ENCODE peak calls at places on chromosomes 11 and 22, in ten cellular contexts. A is HCT116, X is spleen, S is transverse colon, P is Panc1, Q is vagina, Z is H1, U is GM23338, I is HepG2, N is endothelial cell of umbilical vein. K is an unnamed sample.

GRCh38 chr11:62688481-62688880 is 849 bp downstream of the LRRN4CL start:
- DNase-seq in S (no peak), I (no peak), Z (no peak), P (no peak), N (no peak), A (no peak), X (no peak), U (no peak), Q (no peak), K (no peak)

GRCh38 chr22:19871023-19871844 is 16.6 kb upstream of the GNB1L start:
- DNase-seq in Q (no peak), A (no peak), X (peak; percentile 59), P (no peak), S (no peak), N (no peak), I (no peak), U (no peak), Z (peak; percentile 40), K (no peak)

GRCh38 chr11:115607621-115608191 is 103.5 kb upstream of the CADM1 start:
- DNase-seq in I (no peak), Z (no peak), U (no peak), Q (no peak), N (no peak), P (no peak), S (no peak), X (no peak), A (no peak), K (no peak)

GRCh38 chr11:4065601-4066377 is 28.8 kb upstream of the RRM1 start:
- DNase-seq in I (no peak), A (no peak), U (peak; percentile 56), X (no peak), Q (no peak), N (no peak), Z (no peak), P (no peak), S (no peak), K (no peak)

GRCh38 chr11:115712296-115712695 is 208.1 kb upstream of the CADM1 start:
- DNase-seq in N (no peak), A (no peak), Z (no peak), X (no peak), Q (no peak), S (no peak), U (no peak), I (no peak), P (no peak), K (no peak)

GRCh38 chr11:115182282-115182952 is 321.8 kb downstream of the CADM1 start:
- DNase-seq in Z (no peak), N (no peak), I (no peak), Q (no peak), S (no peak), A (no peak), X (no peak), P (no peak), U (no peak), K (no peak)

GRCh38 chr11:116963813-116964212 is 126.4 kb upstream of the APOA1 start:
- DNase-seq in I (no peak), Z (no peak), P (no peak), Q (no peak), X (no peak), U (no peak), S (no peak), N (no peak), A (no peak), K (no peak)

GRCh38 chr11:131815631-131816030 is 445.2 kb downstream of the NTM start:
- DNase-seq in P (no peak), I (no peak), N (no peak), Q (no peak), U (peak; percentile 39), X (no peak), A (no peak), Z (no peak), S (no peak), K (no peak)

GRCh38 chr11:116948375-116948774 is 111.0 kb upstream of the APOA1 start:
- DNase-seq in X (no peak), U (no peak), S (peak; percentile 34), P (no peak), I (no peak), Z (no peak), A (peak; percentile 42), N (no peak), Q (no peak), K (no peak)

GRCh38 chr22:19992921-19993355 is 23.7 kb downstream of the ARVCF start:
- DNase-seq in Z (no peak), S (no peak), X (peak; percentile 44), U (no peak), A (no peak), Q (no peak), I (no peak), P (no peak), N (no peak), K (no peak)

GRCh38 chr11:46697303-46697702 is 3.1 kb downstream of the ARHGAP1 start:
- DNase-seq in P (no peak), S (no peak), U (no peak), N (no peak), I (no peak), X (no peak), A (no peak), Q (no peak), Z (no peak), K (no peak)

GRCh38 chr11:8227156-8228152 is 36.2 kb downstream of the LMO1 start:
- DNase-seq in Q (no peak), A (no peak), X (no peak), U (no peak), I (no peak), S (no peak), Z (no peak), N (no peak), P (no peak), K (no peak)

GRCh38 chr22:48342732-48343131 is 1484.9 kb downstream of the BRD1 start:
- DNase-seq in U (no peak), P (no peak), A (no peak), X (peak; percentile 38), N (no peak), Z (no peak), I (no peak), Q (no peak), S (no peak), K (no peak)

GRCh38 chr11:2587132-2587930 is 112.5 kb downstream of the KCNQ1OT1 start:
- DNase-seq in N (no peak), Z (no peak), P (no peak), I (no peak), S (peak; percentile 5), X (peak; percentile 66), U (no peak), A (no peak), Q (no peak), K (peak; percentile 73)

GRCh38 chr11:115941481-115941993 is 437.3 kb upstream of the CADM1 start:
- DNase-seq in P (peak; percentile 62), S (peak; percentile 22), Q (no peak), U (no peak), A (no peak), Z (no peak), I (no peak), N (no peak), X (no peak), K (no peak)

GRCh38 chr11:66267379-66268209 is 845 bp upstream of the RAB1B start:
- DNase-seq in X (peak; percentile 97), S (peak; percentile 92), N (peak; percentile 91), I (peak; percentile 57), U (peak; percentile 92), Q (no peak), Z (peak; percentile 88), A (peak; percentile 69), P (peak; percentile 53), K (peak; percentile 93)
- TF ChIP-seq CTCF in X (peak; percentile 25), S (no peak), N (peak; percentile 25), I (peak; percentile 31), U (no peak), Q (no peak), Z (no peak), A (no peak), P (no peak), K (peak; percentile 10)

DNA sequence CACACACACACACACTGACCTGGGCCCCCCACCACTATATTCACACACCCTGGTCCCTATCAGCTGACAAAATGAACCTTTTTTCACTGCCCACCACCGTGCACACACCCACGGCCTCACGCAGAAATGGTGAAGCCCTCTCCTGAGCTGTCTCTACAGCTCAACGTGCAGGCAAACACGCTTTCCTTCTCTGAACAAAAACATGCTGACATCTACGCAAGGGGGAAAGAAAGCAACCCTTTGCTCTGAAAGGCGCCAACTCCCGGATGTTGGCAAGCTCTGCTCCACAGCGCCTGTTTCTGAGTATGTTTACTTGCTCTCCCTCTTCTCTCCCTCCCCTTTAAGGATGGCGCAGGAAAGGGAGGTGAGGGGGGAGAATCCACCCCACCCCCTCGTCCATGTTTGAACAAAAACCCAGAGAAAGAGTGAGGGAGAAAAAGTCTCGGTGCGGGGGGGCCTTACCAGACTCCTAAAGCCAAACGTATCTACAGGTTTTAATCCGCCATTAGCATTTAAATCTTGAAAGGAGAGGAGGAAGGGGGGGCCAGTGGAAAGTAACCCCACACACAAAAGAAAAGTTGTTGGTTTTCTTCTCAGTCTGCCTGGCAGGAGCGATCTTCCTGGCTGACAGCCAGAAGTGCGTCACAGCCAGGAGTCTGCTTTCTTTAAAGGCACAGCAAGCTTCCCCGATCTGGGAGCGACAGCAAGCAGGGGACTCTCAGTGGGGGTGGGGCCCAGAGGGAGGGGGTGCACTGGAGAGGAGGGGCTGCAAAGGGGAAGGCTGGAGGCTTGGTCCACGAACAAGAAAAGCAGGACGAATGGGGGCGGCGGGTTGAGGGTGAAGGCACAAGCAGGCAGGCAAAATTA is 39.6 kb downstream of the NUMA1 start:
- DNase-seq in A (peak; percentile 72), Q (no peak), S (peak; percentile 95), P (no peak), Z (peak; percentile 73), N (peak; percentile 96), I (peak; percentile 88), X (peak; percentile 93), U (peak; percentile 74), K (peak; percentile 97)
- TF ChIP-seq POLR2AphosphoS5 in A (peak; percentile 43), Q (no peak), S (peak; percentile 80), P (peak; percentile 4), Z (no peak), N (peak; percentile 17), I (no peak), X (peak; percentile 50), U (no peak), K (peak; percentile 87)

GRCh38 chr11:101441747-101442146 is 142.1 kb downstream of the TRPC6 start:
- DNase-seq in N (no peak), X (no peak), Z (no peak), U (no peak), P (no peak), Q (no peak), S (no peak), A (no peak), I (no peak), K (no peak)
- H3K27ac ChIP-seq in N (no peak overlapping the region), X (no peak overlapping the region), Z (no peak overlapping the region), U (no peak overlapping the region), P (no peak overlapping the region), Q (peak overlapping the region; percentile 1), S (no peak overlapping the region), A (no peak overlapping the region), I (no peak overlapping the region), K (peak overlapping the region; percentile 27)

DNA sequence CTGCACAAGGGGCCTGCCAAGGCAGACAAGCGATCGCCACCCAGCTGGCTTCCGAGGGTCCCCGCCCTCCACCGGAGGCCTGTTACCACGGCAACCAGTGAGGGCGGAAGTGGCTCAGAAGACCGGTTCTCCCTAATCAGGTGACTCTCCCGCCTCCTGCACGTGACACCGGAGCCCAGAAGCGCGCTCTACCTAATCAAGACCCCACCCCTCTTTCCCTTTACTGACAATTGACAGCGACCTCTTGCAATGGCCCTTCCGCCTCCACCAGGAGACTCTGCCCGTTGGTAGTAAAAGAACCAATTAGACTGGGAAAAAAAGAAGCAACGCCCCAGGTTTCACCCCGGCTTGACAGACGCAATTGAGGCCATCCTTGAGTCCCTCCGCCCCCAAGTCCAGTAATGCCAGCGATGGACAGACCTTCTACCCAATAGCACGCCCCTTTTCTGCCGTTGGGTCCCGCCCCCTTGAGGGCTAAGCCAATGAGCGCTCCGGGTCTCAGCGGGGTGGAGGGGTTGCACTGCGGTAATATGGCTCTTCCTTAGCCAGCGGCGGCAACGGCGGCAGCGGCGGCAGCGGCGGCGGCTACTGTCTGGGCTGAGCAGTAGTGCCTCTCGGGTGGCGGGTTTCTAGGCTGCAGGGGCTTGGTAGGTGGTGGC is at the start of gene UVRAG:
- DNase-seq in S (peak; percentile 99), U (peak; percentile 99), A (peak; percentile 98), P (peak; percentile 98), N (peak; percentile 100), X (peak; percentile 99), I (peak; percentile 99), Z (peak; percentile 99), Q (peak; percentile 98), K (peak; percentile 99)
- TF ChIP-seq CTCF in S (no peak), U (no peak), A (no peak), P (no peak), N (no peak), X (peak; percentile 47), I (no peak), Z (no peak), Q (no peak), K (peak; percentile 7)

K was measured in suprapubic skin.